ENCODE peak calls at places on chromosomes 11 and 22, in four cellular contexts. N is CD4-positive, alpha-beta T cell; A is RWPE1; W is HTR-8/SVneo. Q is an unnamed sample.

GRCh38 chr11:47087801-47088200 is 88.9 kb downstream of the ARFGAP2 start:
- DNase-seq in N (no peak), A (no peak), W (no peak), Q (no peak)

GRCh38 chr11:1743587-1744136 is 6.7 kb downstream of the IFITM10 start:
- DNase-seq in W (no peak), N (no peak), A (no peak), Q (no peak)

GRCh38 chr22:42287174-42287890 is 16.9 kb upstream of the TCF20 start:
- DNase-seq in A (no peak), N (no peak), W (no peak), Q (no peak)

GRCh38 chr11:37988031-37988430 is 1390.0 kb upstream of the RAG2 start:
- DNase-seq in N (no peak), W (no peak), A (no peak), Q (no peak)

GRCh38 chr22:38051261-38051660 is 5.9 kb upstream of the PICK1 start:
- DNase-seq in A (no peak), W (no peak), N (no peak), Q (no peak)

GRCh38 chr11:119409731-119410130 is 13.2 kb downstream of the THY1 start:
- DNase-seq in W (no peak), A (no peak), N (no peak), Q (no peak)

GRCh38 chr22:49966041-49966715 is 5.6 kb downstream of the PIM3 start:
- DNase-seq in W (no peak), N (no peak), A (no peak), Q (no peak)

GRCh38 chr22:38230108-38230825 is 28.5 kb downstream of the MAFF start:
- DNase-seq in N (peak), A (no peak), W (no peak), Q (no peak)

GRCh38 chr11:19977941-19978340 is 182.3 kb downstream of the DBX1 start:
- DNase-seq in W (no peak), A (no peak), N (no peak), Q (no peak)

GRCh38 chr22:22784249-22785039 is 103.2 kb upstream of the IGLL5 start:
- DNase-seq in N (no peak), W (no peak), A (no peak), Q (no peak)

GRCh38 chr11:3859373-3859881 is 4.0 kb downstream of the STIM1 start:
- DNase-seq in A (no peak), N (no peak), W (no peak), Q (no peak)

GRCh38 chr11:46436113-46436512 is 44.5 kb upstream of the CHRM4 start:
- DNase-seq in A (no peak), W (no peak), N (no peak), Q (no peak)

GRCh38 chr11:124920870-124921609 is 2.0 kb downstream of the HEPN1 start:
- DNase-seq in W (no peak), N (peak), A (peak), Q (peak)

GRCh38 chr11:2300290-2300935 is 1.3 kb downstream of the C11orf21 start:
- DNase-seq in W (no peak), A (no peak), N (no peak), Q (no peak)

GRCh38 chr11:113396693-113397092 is 9.1 kb downstream of the ANKK1 start:
- DNase-seq in N (no peak), A (no peak), W (no peak), Q (no peak)

GRCh38 chr11:6737872-6738466 is 33.8 kb downstream of the OR2AG2 start:
- DNase-seq in W (peak), N (peak), A (peak), Q (peak)

GRCh38 chr11:127919206-127920000 is 668.0 kb downstream of the ETS1 start:
- DNase-seq in W (no peak), N (no peak), A (peak), Q (no peak)

GRCh38 chr11:60912223-60912850 is 1.6 kb upstream of the TMEM109 start:
- DNase-seq in W (no peak), N (no peak), A (no peak), Q (no peak)

GRCh38 chr11:100961633-100962032 is 168.0 kb downstream of the PGR start:
- DNase-seq in W (no peak), A (no peak), N (no peak), Q (no peak)

GRCh38 chr11:135015966-135016365 is 603.9 kb upstream of the B3GAT1 start:
- DNase-seq in W (no peak), N (no peak), A (no peak), Q (no peak)

GRCh38 chr11:125910450-125910849 is 6.1 kb downstream of the DDX25 start:
- DNase-seq in W (no peak), A (no peak), N (no peak), Q (no peak)

GRCh38 chr22:37880668-37881440 is 25.2 kb upstream of the MICALL1 start:
- DNase-seq in W (no peak), A (no peak), N (no peak), Q (no peak)

GRCh38 chr11:11856638-11857037 is 14.9 kb downstream of the USP47 start:
- DNase-seq in N (no peak), A (no peak), W (no peak), Q (no peak)

GRCh38 chr11:114779189-114779588 is 100.9 kb downstream of the NXPE2 start:
- DNase-seq in N (no peak), A (no peak), W (no peak), Q (no peak)

GRCh38 chr22:46576556-46577351 is 39.3 kb upstream of the CELSR1 start:
- DNase-seq in W (peak), N (peak), A (peak), Q (peak)

GRCh38 chr11:48109046-48109666 is 107.5 kb upstream of the OR4B1 start:
- DNase-seq in N (no peak), A (peak), W (peak), Q (no peak)

GRCh38 chr11:70505331-70505731 is 107.0 kb downstream of the CTTN start:
- DNase-seq in A (no peak), W (no peak), N (no peak), Q (no peak)

GRCh38 chr11:20004856-20005255 is 155.4 kb downstream of the DBX1 start:
- DNase-seq in A (no peak), N (no peak), W (no peak), Q (no peak)

GRCh38 chr11:67251841-67252240 is 14.4 kb upstream of the GRK2 start:
- DNase-seq in N (no peak), A (no peak), W (no peak), Q (no peak)

GRCh38 chr11:69525516-69526452 is 44.3 kb downstream of the LINC01488 start:
- DNase-seq in N (no peak), A (no peak), W (no peak), Q (no peak)

GRCh38 chr22:37419916-37420655 is 7.2 kb downstream of the ELFN2 start:
- DNase-seq in A (peak), W (no peak), N (peak), Q (no peak)

GRCh38 chr11:47408598-47409439 is 429 bp downstream of the SLC39A13 start:
- DNase-seq in N (no peak), W (peak), A (peak), Q (no peak)

GRCh38 chr11:120601566-120601965 is 90.0 kb downstream of the GRIK4 start:
- DNase-seq in A (no peak), N (no peak), W (no peak), Q (no peak)

GRCh38 chr22:35425971-35426800 is 26.2 kb downstream of the MCM5 start:
- DNase-seq in A (no peak), W (peak), N (no peak), Q (no peak)

GRCh38 chr11:6627762-6628241 is 8.6 kb upstream of the TPP1 start:
- DNase-seq in N (no peak), A (no peak), W (no peak), Q (no peak)